ENCODE peak calls at places on chromosome 5, in eight cellular contexts. I is foreskin fibroblast, A is lower lobe of right lung, F is osteoblast, K is tibial artery, L is stomach, Q is fibroblast of mammary gland, P is heart left ventricle. S is an unnamed sample.

GRCh38 chr5:160702323-160702722 is 149.7 kb downstream of the ATP10B start:
- DNase-seq in I (no peak), A (no peak), F (no peak), K (no peak), L (no peak), Q (no peak), P (no peak), S (no peak)

GRCh38 chr5:81292130-81292529 is 9.3 kb upstream of the ZCCHC9 start:
- DNase-seq in I (no peak), A (no peak), F (no peak), K (no peak), L (no peak), Q (no peak), P (no peak), S (no peak)

GRCh38 chr5:56310711-56311204 is 77.6 kb upstream of the ANKRD55 start:
- DNase-seq in I (no peak), A (no peak), F (peak), K (no peak), L (no peak), Q (peak), P (no peak), S (no peak)

GRCh38 chr5:127878174-127878750 is 175.1 kb downstream of the CCDC192 start:
- DNase-seq in I (no peak), A (no peak), F (peak), K (no peak), L (peak), Q (peak), P (no peak), S (no peak)

GRCh38 chr5:53425598-53426516 is 54.6 kb upstream of the FST start:
- DNase-seq in I (no peak), A (no peak), F (no peak), K (no peak), L (no peak), Q (peak), P (no peak), S (no peak)

GRCh38 chr5:39117401-39117800 is 43.2 kb upstream of the RICTOR start:
- DNase-seq in I (peak), A (no peak), F (peak), K (no peak), L (no peak), Q (no peak), P (no peak), S (no peak)

GRCh38 chr5:7754997-7755596 is 95.8 kb downstream of the CFAP90 start:
- DNase-seq in I (peak), A (peak), F (no peak), K (no peak), L (peak), Q (peak), P (no peak), S (no peak)

GRCh38 chr5:148443998-148444397 is 60.2 kb downstream of the FBXO38 start:
- DNase-seq in I (peak), A (no peak), F (peak), K (no peak), L (peak), Q (peak), P (no peak), S (peak)

GRCh38 chr5:65172486-65173129 is 309.1 kb downstream of the ADAMTS6 start:
- DNase-seq in I (peak), A (no peak), F (peak), K (no peak), L (no peak), Q (peak), P (no peak), S (peak)

GRCh38 chr5:118371973-118372650 is 616.2 kb downstream of the DTWD2 start:
- DNase-seq in I (no peak), A (no peak), F (no peak), K (no peak), L (no peak), Q (no peak), P (no peak), S (no peak)

GRCh38 chr5:73314395-73315195 is 134.0 kb downstream of the FOXD1 start:
- DNase-seq in I (no peak), A (no peak), F (no peak), K (no peak), L (no peak), Q (no peak), P (no peak), S (no peak)

GRCh38 chr5:73307645-73308346 is 134.8 kb downstream of the TMEM174 start:
- DNase-seq in I (no peak), A (no peak), F (no peak), K (no peak), L (no peak), Q (no peak), P (no peak), S (no peak)

GRCh38 chr5:73311291-73312110 is 137.1 kb downstream of the FOXD1 start:
- DNase-seq in I (peak), A (no peak), F (peak), K (peak), L (no peak), Q (peak), P (peak), S (peak)

GRCh38 chr5:73312872-73313510 is 135.6 kb downstream of the FOXD1 start:
- DNase-seq in I (no peak), A (no peak), F (peak), K (no peak), L (no peak), Q (no peak), P (no peak), S (no peak)

DNA sequence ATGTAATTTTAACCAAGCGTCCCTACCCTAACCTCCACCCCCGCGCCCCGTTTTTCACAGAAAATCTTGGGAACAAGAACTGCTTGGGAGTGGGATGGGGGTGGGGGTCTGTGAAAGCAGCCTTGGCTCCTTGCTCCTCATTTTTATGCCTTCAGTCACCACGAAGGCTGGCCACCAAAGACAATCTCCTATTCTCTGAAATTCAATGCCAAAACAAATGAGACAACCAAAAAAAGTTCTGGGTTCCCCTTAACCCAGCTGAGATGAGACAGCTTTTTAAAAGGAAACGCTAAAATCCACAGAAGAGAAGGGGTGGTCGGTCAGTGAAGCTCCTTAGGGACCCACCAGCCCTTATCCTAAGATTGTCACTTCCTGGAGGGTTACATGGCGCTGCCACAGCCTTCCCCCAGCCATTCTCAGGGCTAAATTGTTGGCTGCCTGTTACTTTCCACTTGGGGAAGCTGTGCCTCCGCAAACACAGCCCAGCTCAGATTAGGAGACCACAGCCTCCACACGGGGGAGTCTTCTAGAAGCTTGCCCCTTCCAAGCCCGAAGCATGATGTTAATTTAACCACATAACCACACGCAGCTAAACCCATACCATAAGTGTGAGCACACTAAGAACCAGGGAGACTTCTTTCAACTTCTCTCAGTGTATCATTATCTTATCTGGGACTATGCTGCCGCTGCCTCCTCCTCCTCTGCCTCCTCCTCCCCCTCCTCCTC is 136.3 kb downstream of the FOXD1 start:
- DNase-seq in I (peak), A (no peak), F (peak), K (peak), L (no peak), Q (peak), P (no peak), S (peak)
- TF ChIP-seq CTCF in I (peak), A (no peak), F (peak), K (no peak), L (no peak), Q (peak), P (no peak), S (peak)

DNA sequence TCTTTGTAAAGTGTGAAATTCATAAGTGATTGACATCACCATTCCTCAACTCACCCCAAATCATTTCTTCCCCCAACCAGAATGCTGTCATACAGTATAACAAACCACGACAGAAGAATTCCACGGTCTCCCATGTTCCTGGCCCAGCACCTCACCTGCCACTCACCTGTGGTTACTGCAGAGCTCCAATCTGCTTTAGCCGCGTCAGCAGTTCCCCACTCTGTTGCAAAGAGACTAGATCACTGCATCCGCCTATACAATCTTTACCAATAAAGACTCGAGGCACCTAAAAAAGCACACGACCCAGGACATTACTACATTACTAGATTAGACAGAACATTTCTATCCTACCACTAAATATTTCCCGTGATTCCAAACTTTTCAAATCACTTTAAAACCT is 6.2 kb downstream of the GLRX start:
- DNase-seq in I (no peak), A (no peak), F (no peak), K (no peak), L (no peak), Q (no peak), P (no peak), S (no peak)
- H3K4me3 ChIP-seq in I (no peak), A (no peak), F (no peak), K (no peak), L (peak), Q (no peak), P (no peak), S (no peak)

DNA sequence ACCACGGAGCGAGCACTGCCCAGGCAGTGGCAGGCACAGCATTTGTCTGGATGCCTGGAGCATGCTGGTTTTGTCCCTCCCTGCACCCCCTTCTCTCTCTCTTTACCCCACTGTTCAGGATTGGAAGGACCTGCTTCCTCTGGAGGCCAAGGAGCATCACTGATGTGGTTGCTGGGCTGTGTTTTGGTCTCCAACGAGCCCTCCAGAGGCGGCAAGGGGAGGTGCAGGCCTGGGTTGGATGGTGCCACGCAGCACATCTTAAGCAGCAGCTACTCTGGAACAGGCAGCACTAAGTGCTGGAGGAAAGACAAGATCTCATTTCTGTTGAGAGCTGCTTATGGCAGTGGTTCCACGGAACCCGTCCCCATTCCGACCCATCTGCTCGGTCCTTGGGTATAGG is 139.6 kb downstream of the CMYA5 start:
- DNase-seq in I (no peak), A (no peak), F (no peak), K (no peak), L (no peak), Q (no peak), P (no peak), S (no peak)
- TF ChIP-seq CTCF in I (peak), A (no peak), F (peak), K (no peak), L (no peak), Q (peak), P (no peak), S (peak)

DNA sequence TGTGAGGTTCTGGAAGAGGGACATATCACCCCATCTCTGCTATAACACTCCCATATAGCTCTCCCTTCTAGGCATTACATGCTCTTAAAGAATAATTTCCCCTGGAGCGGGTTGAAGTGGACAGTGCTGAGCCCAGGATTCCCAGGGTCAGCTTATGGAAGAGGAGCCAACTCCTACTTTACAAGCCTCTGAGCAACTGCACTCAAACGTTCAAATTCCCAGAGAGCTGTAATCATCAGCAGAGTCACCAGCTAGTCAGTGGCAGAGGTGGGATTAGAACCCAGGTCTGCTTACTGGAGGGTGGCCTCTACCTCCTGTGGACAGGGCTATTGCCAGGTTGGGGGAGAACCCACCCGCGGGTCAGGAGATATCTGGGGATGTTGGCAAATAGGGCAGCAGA is 1.4 kb downstream of the NEURL1B start:
- DNase-seq in I (no peak), A (no peak), F (peak), K (no peak), L (no peak), Q (no peak), P (peak), S (no peak)
- H3K4me3 ChIP-seq in I (no peak), A (peak), F (no peak), K (peak), L (peak), Q (no peak), P (peak), S (no peak)

GRCh38 chr5:5209510-5210286 is 69.6 kb downstream of the ADAMTS16 start:
- DNase-seq in I (no peak), A (no peak), F (no peak), K (no peak), L (no peak), Q (no peak), P (no peak), S (no peak)
- TF ChIP-seq CTCF in I (no peak), A (no peak), F (no peak), K (no peak), L (no peak), Q (no peak), P (no peak), S (no peak)

GRCh38 chr5:134136221-134136631 is 21.7 kb downstream of the TCF7 start:
- DNase-seq in I (no peak), A (peak), F (peak), K (no peak), L (no peak), Q (no peak), P (no peak), S (no peak)
- H3K4me3 ChIP-seq in I (no peak), A (no peak), F (no peak), K (no peak), L (no peak), Q (no peak), P (no peak), S (no peak)

GRCh38 chr5:173527671-173528070 is 88.8 kb downstream of the BOD1 start:
- DNase-seq in I (no peak), A (no peak), F (no peak), K (no peak), L (no peak), Q (no peak), P (no peak), S (no peak)

GRCh38 chr5:173531863-173532262 is 84.6 kb downstream of the BOD1 start:
- DNase-seq in I (no peak), A (no peak), F (no peak), K (no peak), L (no peak), Q (no peak), P (no peak), S (no peak)

GRCh38 chr5:173529861-173530260 is 86.6 kb downstream of the BOD1 start:
- DNase-seq in I (no peak), A (no peak), F (no peak), K (no peak), L (no peak), Q (no peak), P (no peak), S (no peak)

GRCh38 chr5:173532689-173533250 is 83.7 kb downstream of the BOD1 start:
- DNase-seq in I (no peak), A (no peak), F (no peak), K (no peak), L (no peak), Q (no peak), P (no peak), S (no peak)

DNA sequence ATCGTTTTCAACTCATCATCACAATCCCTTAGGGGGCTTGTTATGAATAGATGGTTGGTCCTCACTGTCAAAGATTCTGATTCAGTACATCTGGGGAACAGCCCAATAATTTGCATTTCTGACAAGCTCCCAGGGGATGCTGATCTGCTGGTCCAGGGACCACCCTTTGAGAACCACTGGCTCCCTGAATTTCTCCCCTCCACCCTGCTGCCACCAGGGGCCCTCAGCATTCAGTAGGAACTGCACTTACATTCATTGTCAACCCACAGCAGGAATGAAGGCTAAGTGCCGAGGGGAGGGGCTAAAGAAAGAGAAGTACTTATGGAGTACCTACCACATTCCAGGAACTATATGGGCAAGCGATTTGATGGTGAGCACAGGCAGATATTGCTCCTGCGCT is 85.9 kb downstream of the BOD1 start:
- DNase-seq in I (no peak), A (no peak), F (peak), K (no peak), L (no peak), Q (no peak), P (no peak), S (no peak)
- TF ChIP-seq CTCF in I (no peak), A (no peak), F (peak), K (no peak), L (no peak), Q (peak), P (no peak), S (no peak)

S was measured in kidney epithelial cell.